ENCODE peak calls at places on chromosomes 7 and 10, in eight cellular contexts. K is colonic mucosa; P is NCI-H2029; R is fibroblast of gingiva; G is left ventricle myocardium inferior; D is cardiac muscle cell; Q is stimulated activated CD4-positive, alpha-beta T cell treated with anti-CD3 and anti-CD28 coated beads, Interleukin-1b, Interleukin-23, amount 100 ng/mL, for 4 hours; H is right cardiac atrium. S is an unnamed sample.

GRCh38 chr7:96786998-96787395 is 77.4 kb upstream of the SEM1 start:
- DNase-seq in K (no peak), P (no peak), R (no peak), G (no peak), D (no peak), Q (no peak), H (no peak), S (no peak)

GRCh38 chr10:114767589-114768393 is 53.8 kb upstream of the FHIP2A start:
- DNase-seq in K (peak; percentile 73), P (no peak), R (no peak), G (peak; percentile 43), D (no peak), Q (peak; percentile 3), H (peak; percentile 69), S (no peak)

GRCh38 chr10:88886557-88886956 is 6.5 kb downstream of the STAMBPL1 start:
- DNase-seq in K (no peak), P (no peak), R (no peak), G (no peak), D (no peak), Q (no peak), H (no peak), S (no peak)

GRCh38 chr7:55474944-55475911 is 97.1 kb downstream of the VOPP1 start:
- DNase-seq in K (peak; percentile 8), P (no peak), R (no peak), G (no peak), D (no peak), Q (no peak), H (no peak), S (no peak)

GRCh38 chr10:98257198-98257597 is 10.8 kb downstream of the LOXL4 start:
- DNase-seq in K (no peak), P (no peak), R (no peak), G (no peak), D (no peak), Q (no peak), H (no peak), S (no peak)

GRCh38 chr10:1668347-1668746 is 69.0 kb downstream of the ADARB2 start:
- DNase-seq in K (no peak), P (no peak), R (no peak), G (no peak), D (no peak), Q (no peak), H (no peak), S (no peak)

GRCh38 chr10:14548474-14548873 is 217.8 kb upstream of the FRMD4A start:
- DNase-seq in K (no peak), P (no peak), R (no peak), G (no peak), D (no peak), Q (no peak), H (no peak), S (no peak)

GRCh38 chr10:13298748-13299436 is 972 bp downstream of the PHYH start:
- DNase-seq in K (no peak), P (no peak), R (no peak), G (no peak), D (no peak), Q (no peak), H (no peak), S (no peak)

GRCh38 chr7:156155988-156156733 is 343.9 kb upstream of the SHH start:
- DNase-seq in K (no peak), P (no peak), R (no peak), G (no peak), D (no peak), Q (no peak), H (no peak), S (no peak)

GRCh38 chr7:12594122-12594897 is 23.8 kb downstream of the SCIN start:
- DNase-seq in K (no peak), P (no peak), R (no peak), G (no peak), D (no peak), Q (no peak), H (no peak), S (no peak)

GRCh38 chr10:134205-134742 is 981 bp upstream of the ZMYND11 start:
- DNase-seq in K (peak; percentile 51), P (no peak), R (no peak), G (peak; percentile 30), D (no peak), Q (no peak), H (no peak), S (no peak)

GRCh38 chr7:47382200-47382599 is 199.7 kb downstream of the TNS3 start:
- DNase-seq in K (no peak), P (no peak), R (no peak), G (no peak), D (no peak), Q (no peak), H (no peak), S (no peak)

GRCh38 chr10:60114765-60115586 is 208.6 kb upstream of the CCDC6 start:
- DNase-seq in K (peak; percentile 24), P (peak; percentile 9), R (peak; percentile 67), G (no peak), D (peak; percentile 91), Q (no peak), H (no peak), S (no peak)

GRCh38 chr10:21304198-21304597 is 221.3 kb downstream of the SKIDA1 start:
- DNase-seq in K (no peak), P (no peak), R (no peak), G (no peak), D (peak; percentile 73), Q (no peak), H (no peak), S (no peak)

GRCh38 chr10:77564781-77565589 is 72.6 kb downstream of the KCNMA1 start:
- DNase-seq in K (no peak), P (no peak), R (peak; percentile 58), G (no peak), D (peak; percentile 8), Q (no peak), H (no peak), S (no peak)

GRCh38 chr10:31871266-31871887 is 57.3 kb downstream of the ARHGAP12 start:
- DNase-seq in K (no peak), P (no peak), R (no peak), G (no peak), D (no peak), Q (no peak), H (no peak), S (no peak)

GRCh38 chr10:44033008-44033407 is 351.9 kb downstream of the CXCL12 start:
- DNase-seq in K (no peak), P (no peak), R (no peak), G (no peak), D (peak; percentile 89), Q (no peak), H (no peak), S (no peak)

GRCh38 chr7:64558781-64559180 is 4.1 kb downstream of the ZNF680 start:
- DNase-seq in K (no peak), P (no peak), R (peak; percentile 7), G (no peak), D (peak; percentile 57), Q (no peak), H (no peak), S (no peak)

GRCh38 chr7:148463210-148463609 is 127.4 kb upstream of the C7orf33 start:
- DNase-seq in K (no peak), P (no peak), R (no peak), G (no peak), D (no peak), Q (no peak), H (no peak), S (no peak)

GRCh38 chr7:105353752-105354328 is 34.9 kb downstream of the SRPK2 start:
- DNase-seq in K (peak; percentile 39), P (no peak), R (peak; percentile 37), G (peak; percentile 60), D (peak; percentile 80), Q (no peak), H (peak; percentile 79), S (no peak)

GRCh38 chr7:5425507-5426225 is 2.0 kb upstream of the TNRC18 start:
- DNase-seq in K (peak; percentile 74), P (peak; percentile 87), R (peak; percentile 85), G (peak; percentile 71), D (peak; percentile 91), Q (no peak), H (peak; percentile 90), S (peak; percentile 59)

GRCh38 chr7:1912472-1913289 is 242.6 kb downstream of the ELFN1 start:
- DNase-seq in K (no peak), P (no peak), R (peak; percentile 48), G (peak; percentile 56), D (peak; percentile 90), Q (no peak), H (peak; percentile 72), S (no peak)

GRCh38 chr10:71748671-71749191 is 24.6 kb downstream of the VSIR start:
- DNase-seq in K (peak; percentile 79), P (no peak), R (no peak), G (peak; percentile 86), D (peak; percentile 42), Q (peak; percentile 47), H (peak; percentile 94), S (peak; percentile 38)

GRCh38 chr10:113326160-113327111 is 226.4 kb upstream of the HABP2 start:
- DNase-seq in K (no peak), P (no peak), R (peak; percentile 91), G (no peak), D (peak; percentile 62), Q (no peak), H (peak; percentile 58), S (no peak)

GRCh38 chr10:114486938-114487814 is 82.9 kb upstream of the AFAP1L2 start:
- DNase-seq in K (no peak), P (no peak), R (no peak), G (no peak), D (no peak), Q (no peak), H (no peak), S (no peak)

GRCh38 chr7:151598045-151598444 is 78.3 kb upstream of the RHEB start:
- DNase-seq in K (no peak), P (peak; percentile 40), R (peak; percentile 72), G (no peak), D (peak; percentile 82), Q (no peak), H (no peak), S (no peak)

GRCh38 chr7:51316262-51316665 is 345 bp downstream of the COBL start:
- DNase-seq in K (peak; percentile 68), P (peak; percentile 57), R (no peak), G (peak; percentile 28), D (no peak), Q (no peak), H (peak; percentile 50), S (no peak)

GRCh38 chr10:7302393-7303054 is 108.3 kb downstream of the SFMBT2 start:
- DNase-seq in K (no peak), P (no peak), R (no peak), G (no peak), D (no peak), Q (no peak), H (no peak), S (no peak)

GRCh38 chr7:73822319-73823173 is 8.2 kb upstream of the CLDN4 start:
- DNase-seq in K (peak; percentile 95), P (peak; percentile 33), R (peak; percentile 90), G (no peak), D (peak; percentile 64), Q (no peak), H (no peak), S (no peak)

GRCh38 chr7:113306302-113306701 is 187.9 kb upstream of the SMIM30 start:
- DNase-seq in K (no peak), P (no peak), R (no peak), G (no peak), D (no peak), Q (no peak), H (no peak), S (no peak)

GRCh38 chr7:45138433-45139267 is 18.9 kb upstream of the RAMP3 start:
- DNase-seq in K (no peak), P (no peak), R (no peak), G (no peak), D (no peak), Q (no peak), H (peak; percentile 2), S (no peak)

GRCh38 chr7:12706900-12707536 is 19.6 kb downstream of the ARL4A start:
- DNase-seq in K (no peak), P (no peak), R (peak; percentile 45), G (no peak), D (peak; percentile 36), Q (no peak), H (no peak), S (no peak)

GRCh38 chr7:158252081-158252836 is 335.4 kb downstream of the PTPRN2 start:
- DNase-seq in K (no peak), P (no peak), R (no peak), G (no peak), D (no peak), Q (no peak), H (no peak), S (no peak)

GRCh38 chr7:94949532-94949931 is 42.1 kb downstream of the PPP1R9A start:
- DNase-seq in K (no peak), P (no peak), R (no peak), G (no peak), D (no peak), Q (no peak), H (no peak), S (no peak)